ENCODE peak calls at places on chromosomes 12 and 14, in six cellular contexts. R, U, J, F, X and Y are unnamed samples.

GRCh38 chr12:105142259-105142658 is 34.7 kb downstream of the WASHC4 start:
- DNase-seq in R (no peak), U (no peak), J (no peak), F (no peak), X (no peak), Y (no peak)

GRCh38 chr14:62159314-62159713 is 397.1 kb downstream of the SNAPC1 start:
- DNase-seq in R (no peak), U (no peak), J (no peak), F (no peak), X (no peak), Y (no peak)

GRCh38 chr12:57621497-57622292 is 10.5 kb downstream of the ARHGEF25 start:
- DNase-seq in R (no peak), U (peak; percentile 81), J (peak; percentile 80), F (no peak), X (peak; percentile 54), Y (no peak)

GRCh38 chr12:26122681-26123481 is 2.0 kb downstream of the BHLHE41 start:
- DNase-seq in R (no peak), U (peak; percentile 27), J (peak; percentile 72), F (peak; percentile 70), X (no peak), Y (peak; percentile 80)

GRCh38 chr12:108616941-108617858 is 16.5 kb downstream of the SELPLG start:
- DNase-seq in R (peak; percentile 81), U (peak; percentile 88), J (no peak), F (no peak), X (peak; percentile 60), Y (peak; percentile 72)

GRCh38 chr14:50734950-50735697 is 67.0 kb upstream of the SAV1 start:
- DNase-seq in R (no peak), U (no peak), J (no peak), F (peak; percentile 29), X (no peak), Y (no peak)

GRCh38 chr14:102926104-102926503 is 3.6 kb downstream of the AMN start:
- DNase-seq in R (no peak), U (no peak), J (peak; percentile 9), F (no peak), X (no peak), Y (no peak)

GRCh38 chr12:131203666-131204415 is 250.1 kb downstream of the ADGRD1 start:
- DNase-seq in R (no peak), U (no peak), J (peak; percentile 27), F (no peak), X (no peak), Y (no peak)

GRCh38 chr12:52280319-52280795 is 5.9 kb downstream of the KRT86 start:
- DNase-seq in R (no peak), U (no peak), J (no peak), F (peak; percentile 98), X (no peak), Y (peak; percentile 99)

GRCh38 chr12:62977419-62977818 is 42.5 kb upstream of the PPM1H start:
- DNase-seq in R (no peak), U (no peak), J (no peak), F (peak; percentile 67), X (no peak), Y (peak; percentile 31)

GRCh38 chr14:76348898-76349297 is 27.0 kb upstream of the ESRRB start:
- DNase-seq in R (no peak), U (no peak), J (no peak), F (peak; percentile 17), X (no peak), Y (peak; percentile 65)